ENCODE peak calls at places on chromosomes 12 and 14, in eight cellular contexts. I is neural progenitor cell, M is MM.1S, V is A673, J is HCT116, P is HepG2, H is K562, W is fibroblast of lung. S is an unnamed sample.

GRCh38 chr14:59358105-59358504 is 107.1 kb downstream of the GPR135 start:
- DNase-seq in I (peak; percentile 49), M (no peak), V (no peak), J (peak; percentile 24), P (peak; percentile 36), H (no peak), W (peak; percentile 92), S (peak; percentile 18)

GRCh38 chr14:68785817-68786490 is 6.9 kb downstream of the ZFP36L1 start:
- DNase-seq in I (no peak), M (no peak), V (no peak), J (no peak), P (no peak), H (no peak), W (peak; percentile 75), S (peak; percentile 71)

GRCh38 chr12:54932691-54933090 is 51.9 kb downstream of the TESPA1 start:
- DNase-seq in I (no peak), M (no peak), V (no peak), J (no peak), P (no peak), H (no peak), W (peak; percentile 11), S (no peak)

GRCh38 chr14:100580316-100581227 is 6.6 kb downstream of the BEGAIN start:
- DNase-seq in I (no peak), M (no peak), V (no peak), J (no peak), P (no peak), H (no peak), W (no peak), S (no peak)

GRCh38 chr12:20370001-20370381 is 1.7 kb downstream of the PDE3A start:
- DNase-seq in I (peak; percentile 32), M (no peak), V (no peak), J (no peak), P (no peak), H (no peak), W (peak; percentile 36), S (peak; percentile 45)

GRCh38 chr12:55720071-55720564 is at the start of gene RDH5:
- DNase-seq in I (no peak), M (no peak), V (no peak), J (no peak), P (peak; percentile 83), H (no peak), W (peak; percentile 96), S (peak; percentile 90)

GRCh38 chr12:52253391-52254179 is 20.5 kb downstream of the KRT7 start:
- DNase-seq in I (no peak), M (no peak), V (no peak), J (no peak), P (no peak), H (no peak), W (no peak), S (no peak)

GRCh38 chr12:93127107-93127560 is 198.0 kb upstream of the EEA1 start:
- DNase-seq in I (no peak), M (no peak), V (no peak), J (no peak), P (no peak), H (no peak), W (no peak), S (no peak)

GRCh38 chr12:26940820-26941219 is 2.5 kb downstream of the FGFR1OP2 start:
- DNase-seq in I (no peak), M (peak; percentile 37), V (no peak), J (no peak), P (no peak), H (no peak), W (peak; percentile 56), S (no peak)

GRCh38 chr14:104724981-104725771 is 1.1 kb downstream of the ADSS1 start:
- DNase-seq in I (peak; percentile 63), M (no peak), V (peak; percentile 33), J (no peak), P (peak; percentile 43), H (peak; percentile 17), W (no peak), S (peak; percentile 67)

GRCh38 chr12:57940915-57941164 is 527 bp upstream of the ATP23 start:
- DNase-seq in I (no peak), M (no peak), V (no peak), J (no peak), P (no peak), H (no peak), W (no peak), S (peak; percentile 6)

GRCh38 chr12:89709994-89710872 is 1.6 kb upstream of the ATP2B1 start:
- DNase-seq in I (peak; percentile 77), M (no peak), V (no peak), J (no peak), P (no peak), H (no peak), W (no peak), S (peak; percentile 69)

GRCh38 chr12:51377099-51377984 is 13.9 kb downstream of the GALNT6 start:
- DNase-seq in I (no peak), M (no peak), V (peak; percentile 84), J (no peak), P (no peak), H (no peak), W (no peak), S (no peak)

GRCh38 chr12:14876833-14877232 is 8.8 kb downstream of the MGP start:
- DNase-seq in I (no peak), M (no peak), V (no peak), J (no peak), P (no peak), H (no peak), W (no peak), S (no peak)

GRCh38 chr12:14880890-14881453 is 4.7 kb downstream of the MGP start:
- DNase-seq in I (no peak), M (no peak), V (peak; percentile 24), J (no peak), P (no peak), H (no peak), W (no peak), S (no peak)

GRCh38 chr12:14883663-14884062 is 2.0 kb downstream of the MGP start:
- DNase-seq in I (no peak), M (no peak), V (no peak), J (no peak), P (no peak), H (no peak), W (no peak), S (no peak)

GRCh38 chr12:14874882-14875281 is 10.8 kb downstream of the MGP start:
- DNase-seq in I (no peak), M (no peak), V (no peak), J (no peak), P (no peak), H (no peak), W (peak; percentile 74), S (no peak)

GRCh38 chr12:14879222-14879933 is 6.3 kb downstream of the MGP start:
- DNase-seq in I (no peak), M (no peak), V (no peak), J (no peak), P (no peak), H (no peak), W (no peak), S (no peak)
- TF ChIP-seq EZH2 in I (no peak), M (no peak), V (no peak), J (no peak), P (no peak), H (no peak), W (no peak), S (no peak)

GRCh38 chr14:41605550-41606248 is 977 bp upstream of the LRFN5 start:
- DNase-seq in I (peak; percentile 75), M (no peak), V (peak; percentile 84), J (no peak), P (no peak), H (no peak), W (peak; percentile 65), S (peak; percentile 56)
- TF ChIP-seq EZH2 in I (no peak), M (no peak), V (no peak), J (no peak), P (no peak), H (no peak), W (no peak), S (no peak)

GRCh38 chr12:53759261-53759660 is 7.5 kb upstream of the CISTR start:
- DNase-seq in I (no peak), M (no peak), V (no peak), J (no peak), P (no peak), H (no peak), W (no peak), S (no peak)

GRCh38 chr12:53765891-53766290 is 14.1 kb upstream of the CISTR start:
- DNase-seq in I (no peak), M (no peak), V (no peak), J (no peak), P (no peak), H (no peak), W (no peak), S (no peak)

GRCh38 chr12:53766881-53767280 is 15.1 kb upstream of the CISTR start:
- DNase-seq in I (no peak), M (no peak), V (no peak), J (no peak), P (no peak), H (no peak), W (peak; percentile 35), S (no peak)

GRCh38 chr12:53761306-53761705 is 9.5 kb upstream of the CISTR start:
- DNase-seq in I (no peak), M (no peak), V (no peak), J (no peak), P (no peak), H (no peak), W (no peak), S (no peak)

DNA sequence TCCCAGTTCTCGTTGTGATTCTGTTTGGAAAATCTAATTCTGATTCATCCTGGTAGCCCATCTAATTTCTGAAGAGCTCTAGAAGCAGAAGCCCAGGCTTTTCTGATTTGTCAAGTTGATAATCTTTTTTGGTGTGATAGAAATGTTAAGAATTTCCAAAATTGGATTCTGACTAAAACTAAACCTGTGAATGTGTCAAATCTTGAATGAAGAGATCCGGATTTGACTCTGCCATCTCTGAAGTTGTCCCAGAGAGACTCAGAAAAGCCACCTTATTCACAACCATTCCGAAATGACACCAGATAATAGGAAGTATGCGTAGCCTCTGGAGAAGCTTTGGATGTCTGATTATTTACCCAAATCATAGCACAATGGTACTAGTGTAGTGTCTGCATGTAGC is 12.9 kb upstream of the CISTR start:
- DNase-seq in I (no peak), M (no peak), V (no peak), J (no peak), P (no peak), H (no peak), W (no peak), S (no peak)
- TF ChIP-seq EZH2 in I (no peak), M (no peak), V (no peak), J (no peak), P (no peak), H (no peak), W (no peak), S (no peak)

GRCh38 chr14:56815301-56815700 is 5.0 kb upstream of the OTX2 start:
- DNase-seq in I (no peak), M (no peak), V (no peak), J (no peak), P (no peak), H (no peak), W (no peak), S (no peak)

GRCh38 chr14:56812364-56813103 is 2.3 kb upstream of the OTX2 start:
- DNase-seq in I (peak; percentile 48), M (no peak), V (no peak), J (no peak), P (no peak), H (no peak), W (no peak), S (no peak)

GRCh38 chr14:56813143-56813551 is 2.9 kb upstream of the OTX2 start:
- DNase-seq in I (peak; percentile 55), M (no peak), V (no peak), J (no peak), P (no peak), H (no peak), W (no peak), S (no peak)

GRCh38 chr14:56816575-56817391 is 6.5 kb upstream of the OTX2 start:
- DNase-seq in I (peak; percentile 90), M (no peak), V (peak; percentile 67), J (no peak), P (no peak), H (no peak), W (peak; percentile 2), S (no peak)

GRCh38 chr14:56814468-56815074 is 4.3 kb upstream of the OTX2 start:
- DNase-seq in I (peak; percentile 61), M (no peak), V (peak; percentile 84), J (no peak), P (no peak), H (no peak), W (no peak), S (no peak)
- TF ChIP-seq EZH2 in I (no peak), M (no peak), V (no peak), J (no peak), P (no peak), H (no peak), W (no peak), S (no peak)

S was measured in hepatocyte.